ENCODE peak calls at places on chromosomes 1 and 21, in eight cellular contexts. J is heart right ventricle, V is Caco-2, N is K562, E is fibroblast of the aortic adventitia, H is lower lobe of right lung, U is IMR-90, Y is testis. S is an unnamed sample.

GRCh38 chr1:31639543-31639942 is 5.1 kb downstream of the PEF1 start:
- DNase-seq in J (no peak), V (no peak), N (no peak), E (peak), H (no peak), U (peak), Y (no peak), S (peak)

GRCh38 chr21:45454081-45454923 is 49.3 kb downstream of the COL18A1 start:
- DNase-seq in J (no peak), V (no peak), N (no peak), E (no peak), H (no peak), U (no peak), Y (no peak), S (no peak)

GRCh38 chr1:56189454-56189853 is 389.9 kb downstream of the PLPP3 start:
- DNase-seq in J (no peak), V (no peak), N (no peak), E (no peak), H (no peak), U (no peak), Y (no peak), S (no peak)

GRCh38 chr1:150159550-150159949 is 9.8 kb downstream of the PLEKHO1 start:
- DNase-seq in J (peak), V (no peak), N (no peak), E (no peak), H (peak), U (no peak), Y (no peak), S (no peak)

GRCh38 chr1:205284420-205285144 is 37.0 kb downstream of the NUAK2 start:
- DNase-seq in J (peak), V (peak), N (peak), E (peak), H (peak), U (peak), Y (peak), S (peak)

GRCh38 chr1:114755006-114755936 is 2.5 kb downstream of the CSDE1 start:
- DNase-seq in J (no peak), V (no peak), N (no peak), E (no peak), H (no peak), U (peak), Y (no peak), S (no peak)

GRCh38 chr1:180912801-180913616 is at the start of gene KIAA1614:
- DNase-seq in J (peak), V (no peak), N (no peak), E (peak), H (no peak), U (peak), Y (no peak), S (peak)

GRCh38 chr1:152879559-152880198 is 1.6 kb downstream of the SMCP start:
- DNase-seq in J (no peak), V (no peak), N (no peak), E (no peak), H (no peak), U (no peak), Y (no peak), S (no peak)

GRCh38 chr1:210695041-210695440 is 366.3 kb downstream of the HHAT start:
- DNase-seq in J (no peak), V (no peak), N (no peak), E (no peak), H (no peak), U (peak), Y (no peak), S (no peak)

GRCh38 chr1:35316264-35316663 is 47.8 kb downstream of the ZMYM4 start:
- DNase-seq in J (no peak), V (no peak), N (no peak), E (no peak), H (no peak), U (peak), Y (no peak), S (no peak)

GRCh38 chr1:102191723-102192122 is 195.0 kb upstream of the OLFM3 start:
- DNase-seq in J (peak), V (peak), N (no peak), E (no peak), H (no peak), U (no peak), Y (peak), S (peak)

GRCh38 chr1:156684227-156684782 is 7.1 kb upstream of the NES start:
- DNase-seq in J (no peak), V (no peak), N (no peak), E (peak), H (no peak), U (peak), Y (no peak), S (no peak)

GRCh38 chr21:36491191-36491916 is 11.4 kb upstream of the CLDN14 start:
- DNase-seq in J (no peak), V (no peak), N (no peak), E (no peak), H (no peak), U (no peak), Y (no peak), S (no peak)

GRCh38 chr1:24317081-24317480 is 2.1 kb upstream of the GRHL3 start:
- DNase-seq in J (no peak), V (no peak), N (no peak), E (no peak), H (no peak), U (no peak), Y (no peak), S (no peak)

GRCh38 chr21:32174819-32175218 is 104.0 kb downstream of the MIS18A start:
- DNase-seq in J (no peak), V (no peak), N (no peak), E (no peak), H (no peak), U (no peak), Y (no peak), S (no peak)

GRCh38 chr1:209648931-209649776 is 3.1 kb downstream of the LAMB3 start:
- DNase-seq in J (no peak), V (no peak), N (peak), E (peak), H (no peak), U (peak), Y (no peak), S (peak)

GRCh38 chr21:42093991-42094417 is 22.9 kb downstream of the UMODL1 start:
- DNase-seq in J (peak), V (no peak), N (no peak), E (peak), H (no peak), U (peak), Y (no peak), S (peak)

GRCh38 chr1:119605686-119606085 is 42.4 kb downstream of the ZNF697 start:
- DNase-seq in J (no peak), V (no peak), N (no peak), E (no peak), H (no peak), U (no peak), Y (no peak), S (no peak)

GRCh38 chr21:15775291-15775690 is 45.5 kb downstream of the USP25 start:
- DNase-seq in J (no peak), V (no peak), N (no peak), E (no peak), H (no peak), U (no peak), Y (no peak), S (no peak)

GRCh38 chr1:223504741-223505140 is 111.5 kb downstream of the CCDC185 start:
- DNase-seq in J (no peak), V (no peak), N (no peak), E (peak), H (peak), U (peak), Y (peak), S (peak)

GRCh38 chr1:209086486-209087192 is 496.9 kb upstream of the CAMK1G start:
- DNase-seq in J (no peak), V (no peak), N (no peak), E (no peak), H (no peak), U (no peak), Y (no peak), S (no peak)

GRCh38 chr1:233613252-233614172 is at the start of gene KCNK1:
- DNase-seq in J (peak), V (peak), N (peak), E (peak), H (peak), U (peak), Y (peak), S (peak)

GRCh38 chr1:28865997-28866650 is 48.2 kb upstream of the EPB41 start:
- DNase-seq in J (no peak), V (no peak), N (no peak), E (no peak), H (no peak), U (no peak), Y (no peak), S (no peak)

GRCh38 chr1:27513958-27514357 is 24.0 kb upstream of the WASF2 start:
- DNase-seq in J (peak), V (no peak), N (no peak), E (no peak), H (peak), U (no peak), Y (peak), S (no peak)

GRCh38 chr1:65528104-65528503 is 107.6 kb downstream of the LEPR start:
- DNase-seq in J (no peak), V (no peak), N (peak), E (no peak), H (no peak), U (no peak), Y (no peak), S (no peak)

GRCh38 chr1:65526049-65526556 is 105.6 kb downstream of the LEPR start:
- DNase-seq in J (no peak), V (no peak), N (peak), E (no peak), H (no peak), U (no peak), Y (no peak), S (no peak)

GRCh38 chr1:65525297-65526048 is 105.0 kb downstream of the LEPR start:
- DNase-seq in J (no peak), V (no peak), N (peak), E (no peak), H (peak), U (no peak), Y (peak), S (no peak)

GRCh38 chr1:65527672-65528071 is 107.2 kb downstream of the LEPR start:
- DNase-seq in J (no peak), V (no peak), N (peak), E (peak), H (no peak), U (no peak), Y (peak), S (no peak)

GRCh38 chr1:65527211-65527610 is 106.7 kb downstream of the LEPR start:
- DNase-seq in J (no peak), V (no peak), N (peak), E (peak), H (no peak), U (peak), Y (no peak), S (peak)
- H3K4me3 ChIP-seq in J (no peak), V (no peak), N (peak), E (peak), H (peak), U (no peak), Y (no peak), S (peak)

DNA sequence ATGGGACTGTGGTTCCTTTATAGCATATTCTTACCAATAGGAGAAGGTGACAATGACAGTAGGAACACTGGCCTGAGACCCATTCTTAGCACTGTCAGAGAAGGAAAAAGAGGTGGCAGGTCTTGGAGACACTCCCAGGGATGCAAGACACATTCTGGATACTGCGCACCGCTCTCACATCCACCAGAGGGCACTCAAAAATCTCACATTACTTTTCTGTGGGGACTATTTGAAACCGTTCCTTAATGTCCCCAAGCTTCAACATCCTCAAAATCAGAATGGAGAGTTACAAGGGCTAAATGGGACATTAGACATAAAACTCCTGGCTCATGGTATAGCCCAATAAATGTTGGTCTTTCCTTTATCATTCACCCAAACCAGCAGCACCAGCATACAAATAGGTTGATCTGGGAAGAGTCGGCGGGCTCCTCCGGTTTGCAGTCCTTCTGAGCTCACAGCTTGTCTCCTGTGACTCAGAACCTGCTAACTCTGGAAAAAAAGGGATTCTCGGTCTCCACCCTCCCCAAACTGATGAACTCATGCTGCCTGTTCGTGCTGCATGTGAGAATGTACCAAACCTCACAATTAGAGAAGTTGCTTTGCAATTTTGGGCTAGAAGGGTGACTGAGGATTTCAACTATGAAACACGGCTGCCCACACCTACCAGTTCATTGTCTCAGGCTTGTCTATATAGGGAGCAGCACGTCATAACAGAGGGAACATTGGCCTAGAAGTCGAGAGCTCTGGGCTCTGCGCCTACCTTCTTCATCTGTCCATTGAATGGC is 40.2 kb downstream of the IL12RB2 start:
- DNase-seq in J (peak), V (peak), N (peak), E (peak), H (no peak), U (peak), Y (peak), S (peak)
- H3K4me3 ChIP-seq in J (no peak), V (no peak), N (no peak), E (no peak), H (no peak), U (no peak), Y (no peak), S (no peak)

DNA sequence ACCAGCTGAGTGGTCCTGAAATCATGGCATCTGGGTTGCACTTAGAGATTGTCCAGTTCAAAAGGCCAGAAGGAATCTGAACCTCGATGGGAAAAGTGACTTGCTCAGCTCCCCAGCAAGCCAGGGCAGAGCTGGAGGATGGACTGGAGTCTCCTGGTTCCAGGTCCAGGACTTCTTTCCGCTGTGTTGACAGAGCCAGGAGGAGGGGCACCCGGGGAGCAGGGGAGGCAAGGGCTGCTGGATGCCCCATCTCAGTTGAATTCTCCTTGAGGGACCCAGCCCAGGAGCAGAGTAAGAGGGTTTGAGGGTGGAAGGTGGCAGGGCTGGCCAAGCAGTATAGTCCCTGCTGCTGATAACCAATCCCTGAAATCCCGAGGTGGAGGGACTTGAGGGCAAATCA is 2.4 kb upstream of the ALPL start:
- DNase-seq in J (no peak), V (no peak), N (no peak), E (no peak), H (no peak), U (no peak), Y (no peak), S (no peak)
- H3K4me3 ChIP-seq in J (no peak), V (no peak), N (no peak), E (no peak), H (no peak), U (no peak), Y (no peak), S (no peak)

GRCh38 chr1:54497338-54497737 is 50.7 kb upstream of the ACOT11 start:
- DNase-seq in J (no peak), V (no peak), N (no peak), E (no peak), H (no peak), U (no peak), Y (no peak), S (no peak)

GRCh38 chr1:54500030-54500389 is 48.0 kb upstream of the ACOT11 start:
- DNase-seq in J (no peak), V (no peak), N (no peak), E (no peak), H (no peak), U (no peak), Y (no peak), S (no peak)

GRCh38 chr1:54495954-54496353 is 52.1 kb upstream of the ACOT11 start:
- DNase-seq in J (no peak), V (no peak), N (no peak), E (no peak), H (no peak), U (no peak), Y (no peak), S (no peak)

GRCh38 chr1:54499097-54500029 is 48.7 kb upstream of the ACOT11 start:
- DNase-seq in J (no peak), V (peak), N (peak), E (peak), H (no peak), U (peak), Y (peak), S (peak)

DNA sequence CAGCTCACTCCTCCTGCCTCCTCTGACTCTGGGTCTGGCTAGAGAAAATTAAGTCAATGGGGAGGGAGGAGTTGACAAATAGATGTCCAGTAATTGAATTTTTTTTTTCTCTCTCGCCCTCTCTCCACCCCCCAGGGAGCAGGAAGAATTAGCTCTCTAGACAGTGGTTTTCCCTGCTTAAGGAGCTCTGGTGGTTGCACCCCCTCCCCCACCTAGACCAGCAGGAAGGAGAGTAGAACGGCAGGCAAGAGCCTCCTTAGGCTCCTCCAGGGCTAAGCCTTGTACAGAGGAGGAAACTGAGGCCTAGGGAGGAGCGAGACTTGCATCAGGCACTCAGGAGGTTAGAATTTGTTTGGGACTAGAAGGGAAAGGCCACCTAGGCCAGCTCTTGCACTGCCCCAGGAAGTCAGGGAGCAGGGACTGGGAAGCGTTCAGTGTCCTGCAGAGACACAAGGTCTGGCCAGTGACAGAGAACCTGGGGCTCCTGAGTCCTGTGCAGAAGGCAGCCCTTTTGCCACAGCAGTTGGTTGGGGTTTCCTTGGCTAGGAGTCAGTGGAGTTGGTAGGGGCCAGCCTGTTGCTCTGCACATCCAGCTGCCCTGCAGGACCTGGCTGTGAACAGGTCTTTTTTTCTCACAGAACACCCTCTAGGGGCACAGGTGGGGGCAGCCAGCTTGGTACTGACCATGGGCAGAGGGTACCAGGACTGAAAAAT is 49.5 kb upstream of the ACOT11 start:
- DNase-seq in J (no peak), V (no peak), N (no peak), E (no peak), H (no peak), U (no peak), Y (no peak), S (no peak)
- H3K4me3 ChIP-seq in J (peak), V (peak), N (no peak), E (no peak), H (no peak), U (no peak), Y (no peak), S (no peak)

DNA sequence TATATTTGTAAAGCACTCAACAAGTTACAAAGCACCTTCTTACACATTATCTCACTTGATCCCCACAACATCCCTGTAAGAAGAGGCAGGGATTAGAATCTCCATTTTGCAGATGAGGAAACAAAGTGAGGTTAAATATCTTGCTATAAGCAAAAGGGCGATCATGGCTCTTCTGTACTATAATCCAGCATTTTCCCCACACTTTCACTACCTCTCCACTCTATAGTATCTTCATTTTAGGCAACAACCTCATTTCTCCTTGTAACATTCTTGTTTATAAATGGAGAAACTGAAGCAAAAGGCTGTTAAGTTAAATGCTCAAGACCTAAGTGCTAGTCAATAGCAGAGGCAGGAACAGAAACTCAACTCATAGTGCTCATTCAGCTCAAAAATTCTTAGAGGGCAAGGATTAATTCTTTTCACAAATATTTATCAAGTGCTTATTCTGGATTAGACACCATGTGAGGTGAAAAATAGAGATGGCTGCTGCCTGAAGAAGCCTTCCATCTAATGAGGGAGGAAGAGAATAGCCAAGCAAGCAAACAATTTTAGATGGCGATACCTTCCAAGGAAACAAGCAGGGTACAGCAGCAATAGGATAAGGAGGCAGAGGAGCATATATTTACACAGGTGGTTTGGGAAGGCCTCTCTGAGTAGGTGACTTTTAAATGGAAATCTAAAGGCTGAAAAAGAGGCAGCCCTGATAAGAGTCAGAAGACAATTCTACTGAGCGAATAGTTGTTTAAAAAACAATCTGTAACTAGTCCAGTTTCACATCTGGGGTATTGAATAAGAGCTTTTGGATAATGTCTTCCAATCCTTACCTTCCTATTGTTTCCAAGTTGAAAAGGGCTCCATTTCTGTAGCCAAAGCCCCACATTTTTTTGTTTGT is 3.5 kb downstream of the ERRFI1 start:
- DNase-seq in J (no peak), V (no peak), N (no peak), E (no peak), H (no peak), U (no peak), Y (no peak), S (no peak)
- H3K4me3 ChIP-seq in J (no peak), V (no peak), N (no peak), E (peak), H (peak), U (peak), Y (no peak), S (peak)

DNA sequence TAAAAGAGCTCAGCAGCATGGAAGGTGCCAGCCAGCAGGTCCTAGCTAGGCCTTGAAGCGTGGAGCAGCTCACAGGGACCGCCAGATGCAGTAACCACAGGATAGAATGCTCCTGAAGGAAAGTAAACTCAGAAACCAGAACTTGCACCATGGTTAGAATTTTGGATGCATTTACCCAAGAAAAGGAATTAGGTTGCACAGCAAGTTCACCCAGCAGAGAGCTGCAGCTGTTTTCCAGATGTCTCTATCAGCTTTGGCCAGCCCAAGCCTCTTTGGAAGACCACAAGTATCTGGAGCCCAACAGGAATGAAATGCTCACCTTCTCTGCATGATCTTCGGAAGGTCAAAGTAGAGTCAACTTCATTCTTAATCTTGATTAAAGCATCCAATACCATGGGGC is 21.0 kb upstream of the ATP13A2 start:
- DNase-seq in J (no peak), V (no peak), N (no peak), E (no peak), H (no peak), U (no peak), Y (no peak), S (no peak)
- H3K4me3 ChIP-seq in J (no peak), V (no peak), N (no peak), E (no peak), H (no peak), U (no peak), Y (no peak), S (no peak)

S was measured in fibroblast of pulmonary artery.